ENCODE peak calls at places on chromosomes 3 and 15, in eight cellular contexts. E is heart left ventricle; N is stomach; J is CD8-positive, alpha-beta memory T cell; L is suprapubic skin; M is CD4-positive, alpha-beta memory T cell; O is hepatocyte; T is AG04450. X is an unnamed sample.
A peak's percentile ranks its signal among the peaks of the same experiment; 100 is the strongest.

GRCh38 chr15:57541805-57542504 is 49.7 kb upstream of the MYZAP start:
- DNase-seq in E (peak; percentile 64), O (peak; percentile 84), T (peak; percentile 52), N (peak; percentile 72), M (peak; percentile 14), J (no peak), L (no peak), X (no peak)

GRCh38 chr3:103787879-103788278 is 1353.1 kb downstream of the ZPLD1 start:
- DNase-seq in T (no peak), L (no peak), E (no peak), J (no peak), N (no peak), M (no peak), O (no peak), X (no peak)

GRCh38 chr3:126987596-126987995 is 4.7 kb downstream of the PLXNA1 start:
- DNase-seq in M (no peak), E (no peak), O (no peak), T (no peak), J (no peak), N (no peak), L (no peak), X (no peak)

GRCh38 chr3:56800373-56801150 is 1.2 kb downstream of the ARHGEF3 start:
- DNase-seq in M (peak; percentile 75), L (no peak), N (peak; percentile 40), E (peak; percentile 22), J (peak; percentile 72), T (no peak), O (no peak), X (peak; percentile 58)

GRCh38 chr15:93566777-93567176 is 477.8 kb upstream of the RGMA start:
- DNase-seq in N (no peak), O (peak; percentile 17), E (no peak), M (no peak), L (no peak), T (no peak), J (no peak), X (no peak)

GRCh38 chr15:49521802-49522201 is 98.8 kb downstream of the FGF7 start:
- DNase-seq in O (no peak), L (no peak), M (no peak), J (no peak), T (no peak), E (no peak), N (no peak), X (no peak)

GRCh38 chr3:11510001-11510760 is 133.5 kb downstream of the VGLL4 start:
- DNase-seq in T (no peak), M (no peak), N (no peak), O (no peak), J (no peak), L (no peak), E (peak; percentile 39), X (no peak)

GRCh38 chr3:168249539-168250414 is 154.1 kb upstream of the GOLIM4 start:
- DNase-seq in N (peak; percentile 70), M (no peak), L (peak; percentile 83), T (peak; percentile 32), J (no peak), O (peak; percentile 91), E (peak; percentile 50), X (no peak)

GRCh38 chr3:50583897-50584296 is 14.6 kb downstream of the HEMK1 start:
- DNase-seq in O (no peak), N (no peak), M (no peak), T (no peak), L (peak; percentile 91), J (no peak), E (peak; percentile 81), X (no peak)

GRCh38 chr3:30555968-30556367 is 50.4 kb upstream of the TGFBR2 start:
- DNase-seq in E (no peak), N (no peak), L (no peak), M (no peak), O (no peak), J (no peak), T (no peak), X (no peak)

GRCh38 chr3:178393833-178394232 is 142.4 kb upstream of the KCNMB2 start:
- DNase-seq in M (no peak), L (no peak), N (no peak), E (no peak), J (no peak), O (no peak), T (no peak), X (no peak)

GRCh38 chr3:178388473-178388872 is 147.8 kb upstream of the KCNMB2 start:
- DNase-seq in O (no peak), N (no peak), T (no peak), M (no peak), L (no peak), E (no peak), J (no peak), X (no peak)

GRCh38 chr3:178396318-178396717 is 139.9 kb upstream of the KCNMB2 start:
- DNase-seq in O (no peak), M (no peak), T (no peak), E (no peak), N (no peak), L (no peak), J (no peak), X (no peak)

GRCh38 chr3:178389258-178389657 is 147.0 kb upstream of the KCNMB2 start:
- DNase-seq in J (no peak), L (no peak), E (no peak), O (no peak), N (no peak), M (no peak), T (no peak), X (no peak)

GRCh38 chr3:178392553-178392952 is 143.7 kb upstream of the KCNMB2 start:
- DNase-seq in L (no peak), O (no peak), M (no peak), J (no peak), E (no peak), N (no peak), T (no peak), X (no peak)
- H3K27ac ChIP-seq in L (peak overlapping the region; percentile 12), O (no peak overlapping the region), M (no peak overlapping the region), J (no peak overlapping the region), E (no peak overlapping the region), N (no peak overlapping the region), T (no peak overlapping the region), X (no peak overlapping the region)

DNA sequence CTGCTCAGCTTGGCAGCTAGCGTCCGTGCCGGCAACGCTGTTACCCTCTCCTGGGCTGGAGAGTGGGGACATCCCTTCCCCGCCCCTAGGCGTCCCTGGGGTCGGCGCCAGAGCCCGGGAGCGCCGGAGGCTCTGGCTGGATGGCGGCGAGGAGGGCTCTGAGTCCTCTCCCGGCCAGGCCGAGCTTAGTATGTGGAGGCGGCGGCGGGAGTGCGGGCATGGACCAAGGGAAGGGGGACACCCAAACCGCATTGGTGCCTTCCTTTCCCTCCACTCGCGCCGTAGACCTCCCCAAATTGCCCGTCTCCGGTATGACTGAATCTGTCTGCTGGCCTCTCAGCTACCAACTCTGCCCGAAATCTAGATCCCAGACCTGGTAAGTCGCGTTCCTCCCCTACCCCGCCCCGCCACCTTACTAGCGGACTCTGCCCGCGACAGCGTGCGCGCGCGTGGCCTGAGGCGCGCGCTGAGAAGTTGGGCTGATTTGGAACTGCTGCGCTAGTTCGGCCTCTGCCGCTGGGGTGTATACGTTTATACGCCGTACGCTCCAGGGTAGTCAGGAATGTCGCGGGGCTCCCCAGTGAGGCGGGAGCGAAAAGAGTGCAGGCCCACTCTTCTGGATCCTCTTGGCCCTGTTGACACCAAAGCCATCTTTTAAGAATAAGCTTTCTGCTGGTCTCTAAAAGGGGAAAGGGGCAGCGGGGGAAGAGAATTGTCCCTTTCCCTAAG is 12.2 kb downstream of the ZIC1 start:
- DNase-seq in J (no peak), E (no peak), O (no peak), N (no peak), L (no peak), T (no peak), M (no peak), X (no peak)
- H3K9me3 ChIP-seq in J (no peaks in the 10 kb centered on the region), E (no peaks in the 10 kb centered on the region), O (no peaks in the 10 kb centered on the region), N (peaks cover 41% of the 10 kb centered on the region), L (no peaks in the 10 kb centered on the region), T (peaks cover 35% of the 10 kb centered on the region), M (no peaks in the 10 kb centered on the region), X (no peaks in the 10 kb centered on the region)

DNA sequence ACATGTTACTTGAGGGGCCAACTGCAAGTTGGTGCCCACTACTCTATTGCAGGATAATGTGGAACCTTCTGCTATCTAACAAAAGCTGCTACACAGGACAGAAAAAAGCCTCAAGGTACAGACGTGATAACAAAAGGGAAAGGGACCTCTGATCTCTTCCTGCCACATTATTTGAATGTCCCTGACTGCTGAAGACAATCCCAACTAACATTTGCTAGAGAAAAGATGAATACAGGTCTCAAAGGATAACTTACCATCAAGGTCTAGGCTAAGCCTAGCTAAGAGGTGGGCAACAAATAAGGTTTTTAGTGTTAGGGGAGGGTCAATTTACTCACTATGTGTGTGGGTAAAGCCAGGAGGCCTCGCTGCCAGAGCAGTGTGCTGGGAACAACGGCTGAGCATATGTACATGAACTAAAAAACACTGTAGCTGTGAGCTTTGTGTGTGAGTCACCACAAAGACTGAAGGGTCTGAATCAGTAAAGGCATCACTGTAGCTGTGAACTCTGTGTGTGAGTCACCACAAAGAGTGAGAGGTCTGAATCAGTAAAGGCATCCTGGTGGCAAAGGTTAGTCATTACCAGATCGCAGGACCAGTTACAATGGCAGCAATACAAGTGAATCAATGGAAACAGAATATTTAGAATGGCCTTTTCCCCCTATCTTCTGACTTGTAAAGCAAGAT is 111.7 kb downstream of the LMLN start:
- DNase-seq in J (no peak), O (peak; percentile 88), L (no peak), N (no peak), E (no peak), T (peak; percentile 66), M (no peak), X (no peak)
- H3K27ac ChIP-seq in J (no peak overlapping the region), O (peak overlapping the region; percentile 42), L (no peak overlapping the region), N (no peak overlapping the region), E (no peak overlapping the region), T (no peak overlapping the region), M (no peak overlapping the region), X (no peak overlapping the region)

DNA sequence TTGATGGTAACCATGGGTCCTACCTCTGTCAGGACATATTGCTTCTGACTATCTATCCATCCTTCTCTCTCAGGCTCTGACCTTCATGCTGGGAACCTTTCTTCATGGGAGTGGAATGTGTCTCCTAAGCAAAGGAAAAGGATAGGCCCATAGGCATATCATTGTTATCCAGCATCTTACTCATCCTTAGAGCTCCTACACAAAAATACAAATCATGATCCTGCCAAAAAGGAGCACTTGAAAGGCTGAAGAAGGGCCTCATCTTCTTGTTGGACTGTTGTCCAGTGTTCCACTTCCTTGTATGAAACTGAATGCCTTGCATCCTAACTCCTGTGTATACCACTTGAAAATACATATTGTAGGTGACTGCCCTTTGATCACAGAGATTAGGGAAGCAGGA is 96.1 kb upstream of the SOX2 start:
- DNase-seq in J (no peak), M (no peak), O (no peak), E (no peak), T (no peak), L (no peak), N (no peak), X (no peak)
- H3K9me3 ChIP-seq in J (no peaks in the 10 kb centered on the region), M (no peaks in the 10 kb centered on the region), O (no peaks in the 10 kb centered on the region), E (no peaks in the 10 kb centered on the region), T (no peaks in the 10 kb centered on the region), L (no peaks in the 10 kb centered on the region), N (no peaks in the 10 kb centered on the region), X (no peaks in the 10 kb centered on the region)

DNA sequence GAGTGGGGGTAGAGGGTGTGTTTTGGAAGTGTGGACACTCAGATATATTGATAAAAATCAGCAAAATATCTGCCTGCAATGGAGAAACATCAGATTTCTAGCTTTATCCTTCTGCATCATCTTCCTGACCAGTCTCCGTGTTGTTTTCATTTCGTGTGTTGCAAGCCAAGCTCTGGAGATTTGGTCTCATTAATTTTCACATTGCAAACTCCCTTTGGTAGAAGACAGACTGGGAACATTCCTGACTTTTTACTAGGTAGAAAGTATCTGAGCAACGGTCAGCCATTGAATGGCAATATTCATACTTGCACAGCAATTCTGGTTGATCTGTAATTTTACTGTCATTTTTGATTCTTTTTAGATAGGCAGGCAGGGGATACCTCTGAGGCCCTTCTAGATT is 30.4 kb downstream of the FSTL1 start:
- DNase-seq in O (no peak), N (no peak), M (no peak), L (no peak), E (no peak), J (no peak), T (no peak), X (no peak)
- H3K27ac ChIP-seq in O (peak overlapping the region; percentile 80), N (peak overlapping the region; percentile 62), M (no peak overlapping the region), L (peak overlapping the region; percentile 55), E (peak overlapping the region; percentile 80), J (no peak overlapping the region), T (no peak overlapping the region), X (no peak overlapping the region)

X was measured in effector memory CD4-positive, alpha-beta T cell.